ENCODE peak calls at places on chromosomes 5 and 9, in eight cellular contexts. One of them, this sample, is unnamed.

GRCh38 chr9:63817622-63818518 is 1467.1 kb downstream of the FOXD4L5 start:
- DNase-seq in right lobe of liver: peak
- DNase-seq in heart right ventricle: peak
- DNase-seq in lower lobe of right lung: peak
- DNase-seq in endothelial cell: peak
- DNase-seq in progenitor cell of endocrine pancreas: peak
- DNase-seq in cardiac fibroblast: peak
- DNase-seq in hepatocyte: peak
- DNase-seq in this sample: peak

GRCh38 chr9:89078421-89078820 is 87.2 kb downstream of the S1PR3 start:
- DNase-seq in cardiac fibroblast: no peak
- DNase-seq in lower lobe of right lung: no peak
- DNase-seq in hepatocyte: no peak
- DNase-seq in endothelial cell: no peak
- DNase-seq in progenitor cell of endocrine pancreas: no peak
- DNase-seq in heart right ventricle: no peak
- DNase-seq in right lobe of liver: no peak
- DNase-seq in this sample: no peak

GRCh38 chr5:43075319-43076293 is 35.5 kb upstream of the ANXA2R start:
- DNase-seq in heart right ventricle: peak
- DNase-seq in right lobe of liver: no peak
- DNase-seq in hepatocyte: no peak
- DNase-seq in endothelial cell: no peak
- DNase-seq in cardiac fibroblast: peak
- DNase-seq in progenitor cell of endocrine pancreas: no peak
- DNase-seq in lower lobe of right lung: no peak
- DNase-seq in this sample: no peak

GRCh38 chr5:157387683-157388093 is 72.3 kb upstream of the NIPAL4 start:
- DNase-seq in right lobe of liver: no peak
- DNase-seq in heart right ventricle: no peak
- DNase-seq in progenitor cell of endocrine pancreas: no peak
- DNase-seq in hepatocyte: peak
- DNase-seq in endothelial cell: no peak
- DNase-seq in lower lobe of right lung: no peak
- DNase-seq in cardiac fibroblast: peak
- DNase-seq in this sample: no peak

GRCh38 chr5:42629284-42629683 is 127.3 kb upstream of the CCDC152 start:
- DNase-seq in hepatocyte: no peak
- DNase-seq in heart right ventricle: no peak
- DNase-seq in cardiac fibroblast: no peak
- DNase-seq in endothelial cell: no peak
- DNase-seq in lower lobe of right lung: no peak
- DNase-seq in progenitor cell of endocrine pancreas: no peak
- DNase-seq in right lobe of liver: no peak
- DNase-seq in this sample: no peak

GRCh38 chr5:143635146-143635752 is 176.7 kb upstream of the HMHB1 start:
- DNase-seq in hepatocyte: peak
- DNase-seq in progenitor cell of endocrine pancreas: no peak
- DNase-seq in lower lobe of right lung: no peak
- DNase-seq in endothelial cell: no peak
- DNase-seq in cardiac fibroblast: peak
- DNase-seq in heart right ventricle: no peak
- DNase-seq in right lobe of liver: no peak
- DNase-seq in this sample: peak

GRCh38 chr5:71883745-71884103 is 164.6 kb downstream of the CARTPT start:
- DNase-seq in lower lobe of right lung: no peak
- DNase-seq in heart right ventricle: peak
- DNase-seq in hepatocyte: no peak
- DNase-seq in endothelial cell: no peak
- DNase-seq in cardiac fibroblast: peak
- DNase-seq in progenitor cell of endocrine pancreas: no peak
- DNase-seq in right lobe of liver: no peak
- DNase-seq in this sample: no peak

GRCh38 chr9:133306242-133307194 is 29.5 kb downstream of the SURF6 start:
- DNase-seq in right lobe of liver: no peak
- DNase-seq in hepatocyte: no peak
- DNase-seq in heart right ventricle: no peak
- DNase-seq in endothelial cell: no peak
- DNase-seq in cardiac fibroblast: no peak
- DNase-seq in lower lobe of right lung: no peak
- DNase-seq in progenitor cell of endocrine pancreas: no peak
- DNase-seq in this sample: no peak

GRCh38 chr5:135350536-135350935 is 48.5 kb downstream of the MACROH2A1 start:
- DNase-seq in lower lobe of right lung: no peak
- DNase-seq in right lobe of liver: no peak
- DNase-seq in endothelial cell: no peak
- DNase-seq in hepatocyte: no peak
- DNase-seq in progenitor cell of endocrine pancreas: no peak
- DNase-seq in heart right ventricle: no peak
- DNase-seq in cardiac fibroblast: no peak
- DNase-seq in this sample: no peak

GRCh38 chr9:77000330-77000729 is 19.1 kb upstream of the FOXB2 start:
- DNase-seq in progenitor cell of endocrine pancreas: no peak
- DNase-seq in right lobe of liver: no peak
- DNase-seq in hepatocyte: no peak
- DNase-seq in lower lobe of right lung: no peak
- DNase-seq in endothelial cell: no peak
- DNase-seq in heart right ventricle: no peak
- DNase-seq in cardiac fibroblast: no peak
- DNase-seq in this sample: no peak

GRCh38 chr9:76999261-76999660 is 20.2 kb upstream of the FOXB2 start:
- DNase-seq in endothelial cell: no peak
- DNase-seq in hepatocyte: no peak
- DNase-seq in progenitor cell of endocrine pancreas: no peak
- DNase-seq in lower lobe of right lung: no peak
- DNase-seq in right lobe of liver: no peak
- DNase-seq in cardiac fibroblast: no peak
- DNase-seq in heart right ventricle: no peak
- DNase-seq in this sample: no peak

DNA sequence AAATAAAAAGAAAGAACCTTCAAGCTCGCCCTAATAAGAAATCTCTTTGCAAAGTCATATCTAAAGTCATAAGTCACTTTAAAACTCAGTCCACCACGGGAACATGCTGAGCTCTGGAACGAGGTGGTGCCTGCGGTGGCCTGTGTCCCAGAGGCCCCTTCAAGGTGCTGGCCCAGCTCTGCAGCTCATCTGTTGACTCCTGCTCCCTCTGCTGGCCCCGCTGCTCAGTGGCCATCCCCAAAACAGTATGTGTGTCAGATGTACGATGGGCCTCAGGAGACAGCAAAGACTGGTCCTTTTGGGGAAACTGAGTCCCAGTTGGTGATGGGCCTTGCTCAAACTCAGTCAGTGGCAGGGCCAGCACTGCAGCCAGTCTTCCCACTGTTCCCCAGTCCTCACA is 22.8 kb upstream of the FOXB2 start:
- DNase-seq in progenitor cell of endocrine pancreas: no peak
- DNase-seq in cardiac fibroblast: peak
- DNase-seq in endothelial cell: peak
- DNase-seq in right lobe of liver: no peak
- DNase-seq in heart right ventricle: peak
- DNase-seq in hepatocyte: peak
- DNase-seq in lower lobe of right lung: no peak
- DNase-seq in this sample: peak
- TF ChIP-seq CTCF in progenitor cell of endocrine pancreas: peak
- TF ChIP-seq CTCF in cardiac fibroblast: peak
- TF ChIP-seq CTCF in endothelial cell: no peak
- TF ChIP-seq CTCF in right lobe of liver: peak
- TF ChIP-seq CTCF in heart right ventricle: peak
- TF ChIP-seq CTCF in hepatocyte: peak
- TF ChIP-seq CTCF in lower lobe of right lung: peak
- TF ChIP-seq CTCF in this sample: peak

DNA sequence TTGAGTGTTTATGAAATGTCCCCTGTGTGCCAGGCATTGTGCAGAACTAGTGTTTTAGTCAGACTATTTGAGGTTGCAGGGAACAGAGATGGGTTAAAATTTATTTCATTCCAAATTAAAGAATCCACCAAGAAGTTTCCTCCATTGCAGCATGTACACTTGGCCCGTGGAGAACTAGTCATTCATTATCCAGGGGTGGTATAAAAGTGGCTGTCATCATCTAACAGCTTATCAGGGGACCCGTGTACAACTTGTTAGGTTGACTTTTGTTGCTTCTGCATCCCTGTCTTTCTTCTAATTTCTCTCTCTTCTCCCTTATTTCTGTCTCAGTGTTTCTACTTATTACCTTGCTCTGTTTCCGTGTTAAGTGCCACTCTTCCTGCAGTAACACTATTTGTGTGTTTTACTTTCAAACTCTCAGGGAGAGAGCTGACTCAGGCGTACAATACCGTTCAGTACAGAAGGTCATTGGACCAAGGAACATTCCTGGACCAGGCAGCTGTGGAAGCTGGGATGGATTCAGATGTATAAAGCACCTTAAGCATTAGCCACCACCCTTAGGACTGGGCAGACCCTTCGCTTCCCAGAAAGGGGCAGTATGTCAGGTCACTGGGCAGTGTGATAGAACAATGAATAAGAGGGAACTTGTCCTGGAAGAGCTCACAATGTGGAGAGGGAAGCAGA is 36.1 kb downstream of the MAP3K1 start:
- DNase-seq in right lobe of liver: no peak
- DNase-seq in hepatocyte: peak
- DNase-seq in progenitor cell of endocrine pancreas: no peak
- DNase-seq in lower lobe of right lung: no peak
- DNase-seq in heart right ventricle: no peak
- DNase-seq in cardiac fibroblast: peak
- DNase-seq in endothelial cell: no peak
- DNase-seq in this sample: no peak
- TF ChIP-seq CTCF in right lobe of liver: no peak
- TF ChIP-seq CTCF in hepatocyte: no peak
- TF ChIP-seq CTCF in progenitor cell of endocrine pancreas: no peak
- TF ChIP-seq CTCF in lower lobe of right lung: no peak
- TF ChIP-seq CTCF in heart right ventricle: no peak
- TF ChIP-seq CTCF in cardiac fibroblast: no peak
- TF ChIP-seq CTCF in endothelial cell: no peak
- TF ChIP-seq CTCF in this sample: no peak

DNA sequence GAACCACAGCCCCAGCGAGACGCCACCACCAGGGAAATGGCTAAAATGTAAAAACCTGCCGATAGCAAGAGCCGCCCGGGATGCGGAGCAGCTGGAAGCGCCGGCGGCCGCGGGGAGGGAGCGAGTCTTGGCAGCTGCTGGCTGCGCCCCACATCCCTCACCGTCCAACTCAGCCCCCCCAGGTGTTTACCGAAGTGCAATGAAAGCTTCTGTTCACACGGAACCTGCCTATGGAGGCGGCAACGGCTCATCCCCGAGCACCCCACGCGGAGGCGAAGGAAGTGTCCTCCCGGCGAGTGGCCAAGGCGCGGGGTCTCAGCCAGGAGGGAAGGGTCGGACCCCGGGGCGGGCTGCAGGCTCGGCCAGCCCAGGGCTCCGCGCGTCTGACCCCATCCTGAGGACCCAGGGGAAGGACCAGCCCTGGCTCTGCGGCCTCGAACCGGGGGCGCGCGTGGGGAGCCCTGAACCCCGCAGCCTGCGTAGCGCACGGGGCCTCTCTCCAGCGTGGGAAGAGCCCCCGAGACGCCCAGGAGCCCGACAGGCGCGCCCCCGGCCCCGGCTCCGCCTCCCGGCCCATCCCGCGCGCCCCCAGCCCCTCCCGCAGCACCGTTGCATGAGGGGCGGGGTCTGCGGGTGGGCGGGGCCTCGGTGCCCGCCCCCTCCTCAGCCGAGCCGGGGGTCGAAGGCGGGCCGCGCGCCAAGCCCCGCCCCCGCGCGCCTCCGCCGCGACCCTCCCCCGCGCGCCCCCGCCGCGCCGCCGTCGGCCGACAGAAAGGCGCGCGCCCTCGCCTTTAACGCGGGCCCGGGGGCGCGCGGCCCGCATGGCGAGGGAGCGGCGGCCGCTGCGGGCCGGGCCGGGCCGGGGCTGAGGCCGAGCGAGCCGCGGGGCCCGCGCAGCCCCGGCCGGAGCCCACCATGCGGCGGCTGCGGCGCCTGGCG is at the start of gene DIPK1B:
- DNase-seq in progenitor cell of endocrine pancreas: peak
- DNase-seq in heart right ventricle: no peak
- DNase-seq in lower lobe of right lung: no peak
- DNase-seq in endothelial cell: peak
- DNase-seq in right lobe of liver: no peak
- DNase-seq in cardiac fibroblast: no peak
- DNase-seq in hepatocyte: peak
- DNase-seq in this sample: no peak
- TF ChIP-seq CTCF in progenitor cell of endocrine pancreas: peak
- TF ChIP-seq CTCF in heart right ventricle: no peak
- TF ChIP-seq CTCF in lower lobe of right lung: no peak
- TF ChIP-seq CTCF in endothelial cell: no peak
- TF ChIP-seq CTCF in right lobe of liver: no peak
- TF ChIP-seq CTCF in cardiac fibroblast: no peak
- TF ChIP-seq CTCF in hepatocyte: no peak
- TF ChIP-seq CTCF in this sample: no peak

GRCh38 chr9:129498451-129499376 is 122.2 kb downstream of the C9orf50 start:
- DNase-seq in lower lobe of right lung: no peak
- DNase-seq in cardiac fibroblast: no peak
- DNase-seq in hepatocyte: no peak
- DNase-seq in heart right ventricle: no peak
- DNase-seq in right lobe of liver: no peak
- DNase-seq in progenitor cell of endocrine pancreas: no peak
- DNase-seq in endothelial cell: no peak
- DNase-seq in this sample: no peak

GRCh38 chr9:129501771-129502324 is 119.1 kb downstream of the C9orf50 start:
- DNase-seq in hepatocyte: no peak
- DNase-seq in lower lobe of right lung: peak
- DNase-seq in right lobe of liver: no peak
- DNase-seq in heart right ventricle: no peak
- DNase-seq in endothelial cell: no peak
- DNase-seq in cardiac fibroblast: no peak
- DNase-seq in progenitor cell of endocrine pancreas: no peak
- DNase-seq in this sample: no peak

GRCh38 chr9:129497837-129498450 is 123.0 kb downstream of the C9orf50 start:
- DNase-seq in progenitor cell of endocrine pancreas: no peak
- DNase-seq in right lobe of liver: no peak
- DNase-seq in endothelial cell: no peak
- DNase-seq in hepatocyte: no peak
- DNase-seq in cardiac fibroblast: no peak
- DNase-seq in lower lobe of right lung: no peak
- DNase-seq in heart right ventricle: no peak
- DNase-seq in this sample: no peak

GRCh38 chr9:129500863-129501770 is 119.8 kb downstream of the C9orf50 start:
- DNase-seq in endothelial cell: no peak
- DNase-seq in progenitor cell of endocrine pancreas: no peak
- DNase-seq in lower lobe of right lung: no peak
- DNase-seq in hepatocyte: no peak
- DNase-seq in cardiac fibroblast: no peak
- DNase-seq in heart right ventricle: no peak
- DNase-seq in right lobe of liver: no peak
- DNase-seq in this sample: no peak

DNA sequence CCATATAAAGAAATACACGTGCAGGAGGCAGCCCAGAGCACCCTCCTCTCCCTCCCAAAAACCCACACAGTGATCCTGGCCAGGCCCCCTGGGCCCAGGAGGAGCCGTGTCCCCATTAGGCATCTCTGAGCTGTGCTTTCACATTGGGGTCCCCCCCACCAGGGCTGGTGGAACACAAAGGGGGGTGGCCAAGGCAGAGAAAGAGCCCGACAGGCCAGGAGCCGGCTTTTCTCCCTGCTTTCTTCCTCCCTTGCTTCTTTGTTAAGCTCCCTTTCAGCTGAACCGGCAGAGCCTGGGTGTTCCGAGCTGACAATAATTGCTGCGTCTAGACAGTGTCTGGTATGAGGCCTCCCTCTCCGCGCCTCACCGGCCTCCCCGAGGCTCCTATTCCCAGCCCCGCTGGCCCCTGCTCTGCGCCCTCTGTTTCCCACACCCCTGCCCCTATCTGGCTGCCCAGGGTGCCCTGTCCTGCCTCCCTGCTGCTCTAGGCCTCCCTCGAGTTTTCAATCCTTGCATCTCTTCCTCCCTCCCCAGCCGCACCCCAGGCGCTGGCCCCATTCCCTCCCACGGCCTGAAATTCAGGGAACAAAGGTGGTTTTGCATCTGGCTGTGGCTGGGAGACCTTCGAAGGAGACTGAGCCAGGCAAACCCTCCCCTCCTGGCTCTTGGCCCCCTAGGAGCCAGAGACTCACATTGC is 120.6 kb downstream of the C9orf50 start:
- DNase-seq in heart right ventricle: no peak
- DNase-seq in cardiac fibroblast: no peak
- DNase-seq in lower lobe of right lung: no peak
- DNase-seq in progenitor cell of endocrine pancreas: no peak
- DNase-seq in endothelial cell: no peak
- DNase-seq in hepatocyte: peak
- DNase-seq in right lobe of liver: no peak
- DNase-seq in this sample: no peak
- TF ChIP-seq CTCF in heart right ventricle: no peak
- TF ChIP-seq CTCF in cardiac fibroblast: no peak
- TF ChIP-seq CTCF in lower lobe of right lung: no peak
- TF ChIP-seq CTCF in progenitor cell of endocrine pancreas: no peak
- TF ChIP-seq CTCF in endothelial cell: no peak
- TF ChIP-seq CTCF in hepatocyte: no peak
- TF ChIP-seq CTCF in right lobe of liver: no peak
- TF ChIP-seq CTCF in this sample: no peak

This sample was measured in Calu3.